ENCODE peak calls at places on chromosome 1, in ten cellular contexts. T is Karpas-422; K is EL; E is effector CD4-positive, alpha-beta T cell; Z is NCI-H748 treated with DMSO at 0.1 percent for 48 hours; A is T-helper 9 cell; V is HuH-7; Y is foreskin fibroblast; I is stimulated activated CD8-positive, alpha-beta memory T cell treated with anti-CD3 and anti-CD28 coated beads, Interleukin-7, amount 100 ng/mL, for 1 hour; D is activated B cell treated with CpG ODN at 0.5 μM for 24 hours. R is an unnamed sample.

GRCh38 chr1:238830036-238830611 is 556.2 kb upstream of the CHRM3 start:
- DNase-seq in T (no peak), K (no peak), E (no peak), Z (no peak), A (no peak), V (no peak), Y (no peak), I (no peak), D (no peak), R (no peak)

GRCh38 chr1:10624256-10625050 is 149.7 kb downstream of the PEX14 start:
- DNase-seq in T (no peak), K (no peak), E (no peak), Z (no peak), A (no peak), V (no peak), Y (no peak), I (no peak), D (no peak), R (no peak)

GRCh38 chr1:207495816-207496792 is at the start of gene CR1:
- DNase-seq in T (no peak), K (no peak), E (no peak), Z (peak; percentile 3), A (peak; percentile 20), V (no peak), Y (peak; percentile 22), I (no peak), D (peak; percentile 60), R (no peak)

GRCh38 chr1:76229279-76229977 is 154.9 kb downstream of the ST6GALNAC3 start:
- DNase-seq in T (peak; percentile 38), K (no peak), E (no peak), Z (no peak), A (no peak), V (no peak), Y (no peak), I (no peak), D (no peak), R (no peak)

GRCh38 chr1:107677674-107678073 is 287.3 kb downstream of the VAV3 start:
- DNase-seq in T (no peak), K (no peak), E (no peak), Z (no peak), A (no peak), V (no peak), Y (no peak), I (no peak), D (no peak), R (no peak)

GRCh38 chr1:90616395-90616794 is 100.7 kb downstream of the BARHL2 start:
- DNase-seq in T (peak; percentile 64), K (peak; percentile 10), E (no peak), Z (peak; percentile 22), A (no peak), V (peak; percentile 32), Y (no peak), I (no peak), D (no peak), R (no peak)

GRCh38 chr1:31036749-31037500 is 28.6 kb downstream of the PUM1 start:
- DNase-seq in T (no peak), K (peak; percentile 71), E (no peak), Z (no peak), A (no peak), V (no peak), Y (no peak), I (no peak), D (no peak), R (no peak)

GRCh38 chr1:22412932-22413727 is 38.5 kb upstream of the ZBTB40 start:
- DNase-seq in T (no peak), K (peak; percentile 53), E (no peak), Z (no peak), A (no peak), V (no peak), Y (peak; percentile 76), I (no peak), D (no peak), R (no peak)

GRCh38 chr1:247193958-247194357 is 22.1 kb upstream of the ZNF124 start:
- DNase-seq in T (no peak), K (no peak), E (no peak), Z (no peak), A (no peak), V (no peak), Y (no peak), I (no peak), D (no peak), R (no peak)

GRCh38 chr1:20660363-20661234 is 570 bp downstream of the DDOST start:
- DNase-seq in T (peak; percentile 56), K (no peak), E (peak; percentile 17), Z (no peak), A (peak; percentile 7), V (no peak), Y (no peak), I (no peak), D (no peak), R (no peak)

GRCh38 chr1:234920843-234921140 is 207.8 kb downstream of the TOMM20 start:
- DNase-seq in T (no peak), K (no peak), E (no peak), Z (no peak), A (no peak), V (no peak), Y (no peak), I (no peak), D (no peak), R (no peak)

GRCh38 chr1:15168479-15168878 is 14.9 kb downstream of the TMEM51 start:
- DNase-seq in T (no peak), K (peak; percentile 94), E (no peak), Z (no peak), A (no peak), V (no peak), Y (peak; percentile 53), I (no peak), D (no peak), R (no peak)

GRCh38 chr1:226625832-226626576 is 77.4 kb downstream of the STUM start:
- DNase-seq in T (no peak), K (no peak), E (no peak), Z (no peak), A (no peak), V (no peak), Y (no peak), I (no peak), D (peak; percentile 14), R (no peak)

GRCh38 chr1:45815667-45816458 is 12.5 kb downstream of the MAST2 start:
- DNase-seq in T (no peak), K (peak; percentile 61), E (no peak), Z (no peak), A (no peak), V (no peak), Y (peak; percentile 73), I (no peak), D (no peak), R (no peak)

GRCh38 chr1:208541225-208541855 is 297.2 kb upstream of the PLXNA2 start:
- DNase-seq in T (no peak), K (peak; percentile 17), E (no peak), Z (no peak), A (no peak), V (no peak), Y (peak; percentile 20), I (no peak), D (no peak), R (no peak)

R was measured in central memory CD8-positive, alpha-beta T cell.